ENCODE peak calls at places on chromosomes 5 and 9, in nine cellular contexts. One of them, this sample, is unnamed.

GRCh38 chr9:97863314-97863713 is 10.3 kb downstream of the FOXE1 start:
- DNase-seq in K562: no peak
- DNase-seq in bronchial epithelial cell: peak; percentile 50
- DNase-seq in ELR: no peak
- DNase-seq in iris pigment epithelial cell: no peak
- DNase-seq in activated CD4-positive, alpha-beta T cell treated with anti-CD3 and anti-CD28 coated beads, Interleukin-2, amount 10 ng/mL, durations not matched to agents 7 days and 5 days: no peak
- DNase-seq in activated CD8-positive, alpha-beta T cell treated with anti-CD3 and anti-CD28 coated beads for 36 hours: no peak
- DNase-seq in T-helper 2 cell: no peak
- DNase-seq in AML-193: peak; percentile 43
- DNase-seq in this sample: no peak

GRCh38 chr5:66498791-66499207 is 97.4 kb upstream of the MAST4 start:
- DNase-seq in K562: no peak
- DNase-seq in bronchial epithelial cell: peak; percentile 96
- DNase-seq in activated CD8-positive, alpha-beta T cell treated with anti-CD3 and anti-CD28 coated beads for 36 hours: peak; percentile 3
- DNase-seq in T-helper 2 cell: no peak
- DNase-seq in iris pigment epithelial cell: no peak
- DNase-seq in activated CD4-positive, alpha-beta T cell treated with anti-CD3 and anti-CD28 coated beads, Interleukin-2, amount 10 ng/mL, durations not matched to agents 7 days and 5 days: no peak
- DNase-seq in AML-193: no peak
- DNase-seq in ELR: peak; percentile 60
- DNase-seq in this sample: peak; percentile 8

GRCh38 chr5:176541338-176542134 is 4.3 kb upstream of the RNF44 start:
- DNase-seq in T-helper 2 cell: no peak
- DNase-seq in K562: no peak
- DNase-seq in activated CD8-positive, alpha-beta T cell treated with anti-CD3 and anti-CD28 coated beads for 36 hours: peak; percentile 82
- DNase-seq in ELR: no peak
- DNase-seq in AML-193: peak; percentile 68
- DNase-seq in activated CD4-positive, alpha-beta T cell treated with anti-CD3 and anti-CD28 coated beads, Interleukin-2, amount 10 ng/mL, durations not matched to agents 7 days and 5 days: peak; percentile 82
- DNase-seq in bronchial epithelial cell: peak; percentile 80
- DNase-seq in iris pigment epithelial cell: peak; percentile 29
- DNase-seq in this sample: no peak

GRCh38 chr9:74293479-74293878 is 203.7 kb upstream of the RORB start:
- DNase-seq in AML-193: no peak
- DNase-seq in K562: no peak
- DNase-seq in activated CD4-positive, alpha-beta T cell treated with anti-CD3 and anti-CD28 coated beads, Interleukin-2, amount 10 ng/mL, durations not matched to agents 7 days and 5 days: no peak
- DNase-seq in T-helper 2 cell: no peak
- DNase-seq in iris pigment epithelial cell: no peak
- DNase-seq in activated CD8-positive, alpha-beta T cell treated with anti-CD3 and anti-CD28 coated beads for 36 hours: no peak
- DNase-seq in ELR: no peak
- DNase-seq in bronchial epithelial cell: no peak
- DNase-seq in this sample: no peak

GRCh38 chr9:37596504-37596903 is 4.1 kb upstream of the TOMM5 start:
- DNase-seq in iris pigment epithelial cell: peak; percentile 50
- DNase-seq in bronchial epithelial cell: peak; percentile 61
- DNase-seq in T-helper 2 cell: no peak
- DNase-seq in activated CD8-positive, alpha-beta T cell treated with anti-CD3 and anti-CD28 coated beads for 36 hours: no peak
- DNase-seq in AML-193: no peak
- DNase-seq in activated CD4-positive, alpha-beta T cell treated with anti-CD3 and anti-CD28 coated beads, Interleukin-2, amount 10 ng/mL, durations not matched to agents 7 days and 5 days: no peak
- DNase-seq in K562: no peak
- DNase-seq in ELR: peak; percentile 57
- DNase-seq in this sample: no peak

GRCh38 chr9:134068742-134069535 is 1.1 kb upstream of the BRD3 start:
- DNase-seq in iris pigment epithelial cell: no peak
- DNase-seq in bronchial epithelial cell: no peak
- DNase-seq in activated CD4-positive, alpha-beta T cell treated with anti-CD3 and anti-CD28 coated beads, Interleukin-2, amount 10 ng/mL, durations not matched to agents 7 days and 5 days: no peak
- DNase-seq in activated CD8-positive, alpha-beta T cell treated with anti-CD3 and anti-CD28 coated beads for 36 hours: peak; percentile 43
- DNase-seq in T-helper 2 cell: no peak
- DNase-seq in K562: no peak
- DNase-seq in AML-193: no peak
- DNase-seq in ELR: no peak
- DNase-seq in this sample: no peak

GRCh38 chr5:88251048-88251711 is 17.5 kb downstream of the TMEM161B start:
- DNase-seq in activated CD8-positive, alpha-beta T cell treated with anti-CD3 and anti-CD28 coated beads for 36 hours: peak; percentile 58
- DNase-seq in ELR: peak; percentile 58
- DNase-seq in T-helper 2 cell: no peak
- DNase-seq in K562: no peak
- DNase-seq in iris pigment epithelial cell: peak; percentile 63
- DNase-seq in activated CD4-positive, alpha-beta T cell treated with anti-CD3 and anti-CD28 coated beads, Interleukin-2, amount 10 ng/mL, durations not matched to agents 7 days and 5 days: no peak
- DNase-seq in AML-193: no peak
- DNase-seq in bronchial epithelial cell: no peak
- DNase-seq in this sample: peak; percentile 68

GRCh38 chr5:116494784-116495480 is 79.7 kb downstream of the SEMA6A start:
- DNase-seq in iris pigment epithelial cell: no peak
- DNase-seq in T-helper 2 cell: no peak
- DNase-seq in K562: no peak
- DNase-seq in ELR: no peak
- DNase-seq in activated CD8-positive, alpha-beta T cell treated with anti-CD3 and anti-CD28 coated beads for 36 hours: no peak
- DNase-seq in activated CD4-positive, alpha-beta T cell treated with anti-CD3 and anti-CD28 coated beads, Interleukin-2, amount 10 ng/mL, durations not matched to agents 7 days and 5 days: no peak
- DNase-seq in bronchial epithelial cell: peak; percentile 77
- DNase-seq in AML-193: no peak
- DNase-seq in this sample: no peak